ENCODE peak calls at places on chromosomes 16 and 17, in nine cellular contexts. One of them, this sample, is unnamed.

GRCh38 chr17:45013021-45013997 is 38.1 kb downstream of the DCAKD start:
- DNase-seq in A549: no peak
- DNase-seq in psoas muscle: no peak
- DNase-seq in neural progenitor cell: peak; percentile 35
- DNase-seq in CD8-positive, alpha-beta memory T cell: no peak
- DNase-seq in osteoblast: peak; percentile 93
- DNase-seq in astrocyte: no peak
- DNase-seq in GM23338: peak; percentile 45
- DNase-seq in mesendoderm: peak; percentile 25
- DNase-seq in this sample: no peak

GRCh38 chr17:43832976-43833829 is at the start of gene MPP3:
- DNase-seq in A549: peak; percentile 78
- DNase-seq in psoas muscle: peak; percentile 70
- DNase-seq in neural progenitor cell: peak; percentile 87
- DNase-seq in CD8-positive, alpha-beta memory T cell: peak; percentile 43
- DNase-seq in osteoblast: peak; percentile 99
- DNase-seq in astrocyte: peak; percentile 33
- DNase-seq in GM23338: peak; percentile 79
- DNase-seq in mesendoderm: peak; percentile 51
- DNase-seq in this sample: peak; percentile 34

GRCh38 chr17:8041980-8042379 is 3.1 kb downstream of the ALOX15B start:
- DNase-seq in A549: no peak
- DNase-seq in psoas muscle: no peak
- DNase-seq in neural progenitor cell: no peak
- DNase-seq in CD8-positive, alpha-beta memory T cell: no peak
- DNase-seq in osteoblast: no peak
- DNase-seq in astrocyte: no peak
- DNase-seq in GM23338: no peak
- DNase-seq in mesendoderm: no peak
- DNase-seq in this sample: no peak

GRCh38 chr17:12821376-12821940 is 32.2 kb downstream of the ARHGAP44 start:
- DNase-seq in A549: no peak
- DNase-seq in psoas muscle: no peak
- DNase-seq in neural progenitor cell: no peak
- DNase-seq in CD8-positive, alpha-beta memory T cell: no peak
- DNase-seq in osteoblast: no peak
- DNase-seq in astrocyte: no peak
- DNase-seq in GM23338: no peak
- DNase-seq in mesendoderm: no peak
- DNase-seq in this sample: no peak

GRCh38 chr16:3587547-3588110 is 10.4 kb upstream of the NLRC3 start:
- DNase-seq in A549: no peak
- DNase-seq in psoas muscle: no peak
- DNase-seq in neural progenitor cell: no peak
- DNase-seq in CD8-positive, alpha-beta memory T cell: no peak
- DNase-seq in osteoblast: peak; percentile 65
- DNase-seq in astrocyte: no peak
- DNase-seq in GM23338: no peak
- DNase-seq in mesendoderm: peak; percentile 18
- DNase-seq in this sample: no peak

GRCh38 chr17:42472709-42473521 is 14.2 kb downstream of the ATP6V0A1 start:
- DNase-seq in A549: peak; percentile 45
- DNase-seq in psoas muscle: no peak
- DNase-seq in neural progenitor cell: no peak
- DNase-seq in CD8-positive, alpha-beta memory T cell: no peak
- DNase-seq in osteoblast: no peak
- DNase-seq in astrocyte: peak; percentile 86
- DNase-seq in GM23338: no peak
- DNase-seq in mesendoderm: peak; percentile 62
- DNase-seq in this sample: no peak

GRCh38 chr16:57544129-57544653 is 1.7 kb downstream of the ADGRG5 start:
- DNase-seq in A549: no peak
- DNase-seq in psoas muscle: no peak
- DNase-seq in neural progenitor cell: no peak
- DNase-seq in CD8-positive, alpha-beta memory T cell: no peak
- DNase-seq in osteoblast: no peak
- DNase-seq in astrocyte: peak; percentile 33
- DNase-seq in GM23338: no peak
- DNase-seq in mesendoderm: no peak
- DNase-seq in this sample: no peak

GRCh38 chr17:66860204-66860603 is 25.3 kb downstream of the CACNG5 start:
- DNase-seq in A549: no peak
- DNase-seq in psoas muscle: no peak
- DNase-seq in neural progenitor cell: no peak
- DNase-seq in CD8-positive, alpha-beta memory T cell: no peak
- DNase-seq in osteoblast: no peak
- DNase-seq in astrocyte: no peak
- DNase-seq in GM23338: no peak
- DNase-seq in mesendoderm: no peak
- DNase-seq in this sample: no peak

GRCh38 chr17:21280081-21280518 is 4.4 kb upstream of the MAP2K3 start:
- DNase-seq in A549: peak; percentile 85
- DNase-seq in psoas muscle: peak; percentile 88
- DNase-seq in neural progenitor cell: peak; percentile 87
- DNase-seq in CD8-positive, alpha-beta memory T cell: peak; percentile 80
- DNase-seq in osteoblast: peak; percentile 98
- DNase-seq in astrocyte: peak; percentile 23
- DNase-seq in GM23338: peak; percentile 84
- DNase-seq in mesendoderm: peak; percentile 80
- DNase-seq in this sample: peak; percentile 86

GRCh38 chr17:57407287-57408063 is 151.2 kb downstream of the MSI2 start:
- DNase-seq in A549: no peak
- DNase-seq in psoas muscle: no peak
- DNase-seq in neural progenitor cell: peak; percentile 47
- DNase-seq in CD8-positive, alpha-beta memory T cell: no peak
- DNase-seq in osteoblast: no peak
- DNase-seq in astrocyte: no peak
- DNase-seq in GM23338: peak; percentile 39
- DNase-seq in mesendoderm: no peak
- DNase-seq in this sample: no peak

GRCh38 chr17:38730526-38731379 is 612 bp downstream of the CISD3 start:
- DNase-seq in A549: peak; percentile 65
- DNase-seq in psoas muscle: peak; percentile 80
- DNase-seq in neural progenitor cell: peak; percentile 51
- DNase-seq in CD8-positive, alpha-beta memory T cell: no peak
- DNase-seq in osteoblast: no peak
- DNase-seq in astrocyte: no peak
- DNase-seq in GM23338: peak; percentile 69
- DNase-seq in mesendoderm: peak; percentile 78
- DNase-seq in this sample: no peak

GRCh38 chr16:7272567-7273158 is 60.0 kb upstream of the RBFOX1 start:
- DNase-seq in A549: no peak
- DNase-seq in psoas muscle: no peak
- DNase-seq in neural progenitor cell: no peak
- DNase-seq in CD8-positive, alpha-beta memory T cell: no peak
- DNase-seq in osteoblast: no peak
- DNase-seq in astrocyte: no peak
- DNase-seq in GM23338: no peak
- DNase-seq in mesendoderm: no peak
- DNase-seq in this sample: no peak

GRCh38 chr16:15049581-15050180 is 6.2 kb downstream of the NTAN1 start:
- DNase-seq in A549: no peak
- DNase-seq in psoas muscle: no peak
- DNase-seq in neural progenitor cell: no peak
- DNase-seq in CD8-positive, alpha-beta memory T cell: no peak
- DNase-seq in osteoblast: no peak
- DNase-seq in astrocyte: no peak
- DNase-seq in GM23338: no peak
- DNase-seq in mesendoderm: no peak
- DNase-seq in this sample: no peak

GRCh38 chr17:8060274-8060673 is 21.4 kb downstream of the ALOX15B start:
- DNase-seq in A549: peak; percentile 78
- DNase-seq in psoas muscle: no peak
- DNase-seq in neural progenitor cell: peak; percentile 90
- DNase-seq in CD8-positive, alpha-beta memory T cell: peak; percentile 63
- DNase-seq in osteoblast: peak; percentile 94
- DNase-seq in astrocyte: peak; percentile 25
- DNase-seq in GM23338: peak; percentile 91
- DNase-seq in mesendoderm: peak; percentile 80
- DNase-seq in this sample: no peak

GRCh38 chr16:59633996-59634579 is 900.0 kb upstream of the GOT2 start:
- DNase-seq in A549: peak; percentile 6
- DNase-seq in psoas muscle: no peak
- DNase-seq in neural progenitor cell: no peak
- DNase-seq in CD8-positive, alpha-beta memory T cell: no peak
- DNase-seq in osteoblast: peak; percentile 6
- DNase-seq in astrocyte: peak; percentile 86
- DNase-seq in GM23338: no peak
- DNase-seq in mesendoderm: no peak
- DNase-seq in this sample: no peak

GRCh38 chr17:70624208-70624607 is 454.9 kb downstream of the KCNJ2 start:
- DNase-seq in A549: no peak
- DNase-seq in psoas muscle: no peak
- DNase-seq in neural progenitor cell: no peak
- DNase-seq in CD8-positive, alpha-beta memory T cell: no peak
- DNase-seq in osteoblast: peak; percentile 4
- DNase-seq in astrocyte: no peak
- DNase-seq in GM23338: no peak
- DNase-seq in mesendoderm: no peak
- DNase-seq in this sample: no peak

GRCh38 chr17:70621593-70621992 is 452.3 kb downstream of the KCNJ2 start:
- DNase-seq in A549: no peak
- DNase-seq in psoas muscle: no peak
- DNase-seq in neural progenitor cell: peak; percentile 2
- DNase-seq in CD8-positive, alpha-beta memory T cell: no peak
- DNase-seq in osteoblast: no peak
- DNase-seq in astrocyte: peak; percentile 42
- DNase-seq in GM23338: no peak
- DNase-seq in mesendoderm: no peak
- DNase-seq in this sample: no peak

DNA sequence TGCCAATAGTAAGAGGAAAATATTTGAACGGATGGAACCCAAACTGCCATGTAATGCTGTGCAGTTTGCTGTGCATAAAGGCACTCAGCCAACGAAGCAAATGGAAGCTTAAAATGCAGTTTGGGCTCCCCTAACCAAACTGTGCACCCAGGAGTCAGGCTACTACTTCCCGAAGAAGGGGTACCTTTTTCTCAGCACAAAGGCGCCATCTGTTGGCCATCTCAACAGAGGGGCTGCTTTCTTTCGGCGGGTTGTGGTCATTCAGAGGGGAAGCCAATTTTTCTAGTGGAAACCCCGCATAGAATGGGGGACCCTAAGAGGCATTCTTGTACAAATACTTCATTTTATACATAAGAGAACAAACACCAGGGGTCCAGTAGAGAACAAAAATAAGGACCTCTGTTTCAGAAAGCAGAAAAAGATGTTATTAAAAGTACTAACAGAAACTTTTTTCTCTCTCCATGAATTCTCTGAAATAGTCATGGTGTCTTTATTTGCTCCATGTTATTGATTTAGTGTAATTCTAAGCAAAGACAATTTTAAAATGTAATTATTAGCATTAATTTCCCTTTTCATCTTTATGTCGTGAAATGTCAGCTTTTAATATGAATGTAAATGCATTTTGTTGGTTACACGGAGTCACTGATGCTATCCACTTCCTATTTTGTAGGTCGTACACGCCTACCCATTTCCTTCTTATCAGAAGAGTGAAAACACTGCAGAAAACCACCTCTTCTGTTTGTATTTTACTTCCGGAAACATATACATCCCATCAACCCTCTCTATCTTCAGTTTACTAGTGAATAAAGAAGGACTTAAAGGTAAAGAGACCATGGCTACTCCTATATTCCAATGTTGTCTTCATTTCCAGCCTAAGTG is 453.3 kb downstream of the KCNJ2 start:
- DNase-seq in A549: peak; percentile 34
- DNase-seq in psoas muscle: peak; percentile 25
- DNase-seq in neural progenitor cell: peak; percentile 81
- DNase-seq in CD8-positive, alpha-beta memory T cell: no peak
- DNase-seq in osteoblast: peak; percentile 17
- DNase-seq in astrocyte: peak; percentile 29
- DNase-seq in GM23338: peak; percentile 82
- DNase-seq in mesendoderm: peak; percentile 68
- DNase-seq in this sample: no peak
- H3K27ac ChIP-seq in A549: no peak overlapping the region
- H3K27ac ChIP-seq in psoas muscle: no peak overlapping the region
- H3K27ac ChIP-seq in neural progenitor cell: no peak overlapping the region
- H3K27ac ChIP-seq in CD8-positive, alpha-beta memory T cell: no peak overlapping the region
- H3K27ac ChIP-seq in osteoblast: no peak overlapping the region
- H3K27ac ChIP-seq in astrocyte: no peak overlapping the region
- H3K27ac ChIP-seq in GM23338: no peak overlapping the region
- H3K27ac ChIP-seq in mesendoderm: no peak overlapping the region
- H3K27ac ChIP-seq in this sample: no peak overlapping the region

DNA sequence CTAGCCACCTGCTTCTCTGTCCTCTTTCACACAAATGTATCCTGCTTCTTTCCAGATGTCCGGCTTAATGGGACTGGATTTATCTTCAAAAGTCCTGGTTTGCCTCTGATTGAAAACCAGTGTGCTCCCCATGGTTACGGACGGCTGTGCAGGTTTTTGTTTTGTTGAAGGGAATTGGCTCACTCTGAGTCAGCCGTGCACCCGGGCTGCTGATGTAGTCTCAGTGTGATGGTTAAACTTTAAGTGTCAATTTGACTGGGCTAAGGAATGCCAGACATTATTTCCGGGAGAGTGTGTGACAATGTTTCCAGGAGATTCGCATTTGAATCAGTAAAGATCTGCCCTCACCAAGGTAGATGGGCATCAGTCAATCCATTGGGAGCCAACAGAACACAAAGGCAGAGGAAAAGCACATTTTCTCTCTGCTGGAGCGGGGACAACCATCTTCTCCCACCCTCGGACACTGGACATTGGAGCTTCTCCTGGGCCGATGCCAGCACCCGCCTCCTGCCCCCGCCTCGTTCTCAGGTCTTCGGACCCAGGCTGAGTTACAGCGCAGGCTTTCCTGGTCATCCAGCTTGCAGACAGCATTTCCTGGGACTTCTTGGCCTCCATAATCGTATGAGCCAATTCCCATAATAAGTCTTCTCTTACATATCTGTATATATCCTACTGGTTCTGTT is 126.9 kb upstream of the TNRC6C start:
- DNase-seq in A549: no peak
- DNase-seq in psoas muscle: no peak
- DNase-seq in neural progenitor cell: peak; percentile 49
- DNase-seq in CD8-positive, alpha-beta memory T cell: no peak
- DNase-seq in osteoblast: peak; percentile 98
- DNase-seq in astrocyte: peak; percentile 84
- DNase-seq in GM23338: no peak
- DNase-seq in mesendoderm: no peak
- DNase-seq in this sample: no peak
- H3K27ac ChIP-seq in A549: peak overlapping the region; percentile 5
- H3K27ac ChIP-seq in psoas muscle: peak overlapping the region; percentile 66
- H3K27ac ChIP-seq in neural progenitor cell: peak overlapping the region; percentile 21
- H3K27ac ChIP-seq in CD8-positive, alpha-beta memory T cell: no peak overlapping the region
- H3K27ac ChIP-seq in osteoblast: peak overlapping the region; percentile 92
- H3K27ac ChIP-seq in astrocyte: peak overlapping the region; percentile 92
- H3K27ac ChIP-seq in GM23338: no peak overlapping the region
- H3K27ac ChIP-seq in mesendoderm: no peak overlapping the region
- H3K27ac ChIP-seq in this sample: no peak overlapping the region

GRCh38 chr16:1394367-1394951 is 20.0 kb downstream of the UNKL start:
- DNase-seq in A549: no peak
- DNase-seq in psoas muscle: no peak
- DNase-seq in neural progenitor cell: no peak
- DNase-seq in CD8-positive, alpha-beta memory T cell: no peak
- DNase-seq in osteoblast: no peak
- DNase-seq in astrocyte: no peak
- DNase-seq in GM23338: no peak
- DNase-seq in mesendoderm: no peak
- DNase-seq in this sample: no peak
- H3K27ac ChIP-seq in A549: no peak overlapping the region
- H3K27ac ChIP-seq in psoas muscle: no peak overlapping the region
- H3K27ac ChIP-seq in neural progenitor cell: no peak overlapping the region
- H3K27ac ChIP-seq in CD8-positive, alpha-beta memory T cell: no peak overlapping the region
- H3K27ac ChIP-seq in osteoblast: no peak overlapping the region
- H3K27ac ChIP-seq in astrocyte: no peak overlapping the region
- H3K27ac ChIP-seq in GM23338: no peak overlapping the region
- H3K27ac ChIP-seq in mesendoderm: no peak overlapping the region
- H3K27ac ChIP-seq in this sample: no peak overlapping the region

GRCh38 chr17:35701491-35701890 is 29.9 kb upstream of the RASL10B start:
- DNase-seq in A549: no peak
- DNase-seq in psoas muscle: no peak
- DNase-seq in neural progenitor cell: no peak
- DNase-seq in CD8-positive, alpha-beta memory T cell: no peak
- DNase-seq in osteoblast: no peak
- DNase-seq in astrocyte: no peak
- DNase-seq in GM23338: no peak
- DNase-seq in mesendoderm: no peak
- DNase-seq in this sample: no peak
- H3K27ac ChIP-seq in A549: no peak overlapping the region
- H3K27ac ChIP-seq in psoas muscle: no peak overlapping the region
- H3K27ac ChIP-seq in neural progenitor cell: no peak overlapping the region
- H3K27ac ChIP-seq in CD8-positive, alpha-beta memory T cell: no peak overlapping the region
- H3K27ac ChIP-seq in osteoblast: no peak overlapping the region
- H3K27ac ChIP-seq in astrocyte: no peak overlapping the region
- H3K27ac ChIP-seq in GM23338: no peak overlapping the region
- H3K27ac ChIP-seq in mesendoderm: no peak overlapping the region
- H3K27ac ChIP-seq in this sample: no peak overlapping the region